ENCODE peak calls at places on chromosomes 4 and X, in four cellular contexts. One of them, this sample, is unnamed.

GRCh38 chr4:89469930-89470375 is 162.4 kb upstream of the GPRIN3 start:
- DNase-seq in K562: no peak
- DNase-seq in HepG2: no peak
- DNase-seq in H1: no peak
- DNase-seq in this sample: peak; percentile 98

GRCh38 chr4:186760576-186760975 is 36.9 kb upstream of the FAT1 start:
- DNase-seq in HepG2: no peak
- DNase-seq in H1: no peak
- DNase-seq in K562: no peak
- DNase-seq in this sample: peak; percentile 95

GRCh38 chrX:16786139-16786790 is at the start of gene TXLNG:
- DNase-seq in H1: peak; percentile 86
- DNase-seq in HepG2: peak; percentile 95
- DNase-seq in K562: peak; percentile 90
- DNase-seq in this sample: peak; percentile 100

GRCh38 chrX:38175140-38175539 is 45.5 kb downstream of the SRPX start:
- DNase-seq in HepG2: peak; percentile 27
- DNase-seq in K562: peak; percentile 37
- DNase-seq in H1: peak; percentile 45
- DNase-seq in this sample: peak; percentile 28

GRCh38 chr4:76694056-76694455 is 203.9 kb downstream of the SOWAHB start:
- DNase-seq in K562: no peak
- DNase-seq in H1: no peak
- DNase-seq in HepG2: no peak
- DNase-seq in this sample: no peak

GRCh38 chr4:159608434-159608833 is 505.6 kb downstream of the RAPGEF2 start:
- DNase-seq in H1: no peak
- DNase-seq in HepG2: no peak
- DNase-seq in K562: no peak
- DNase-seq in this sample: no peak

GRCh38 chrX:38803286-38803608 is 2.0 kb downstream of the MID1IP1 start:
- DNase-seq in K562: no peak
- DNase-seq in HepG2: no peak
- DNase-seq in H1: no peak
- DNase-seq in this sample: no peak

GRCh38 chr4:11631416-11631815 is 202.7 kb upstream of the HS3ST1 start:
- DNase-seq in HepG2: no peak
- DNase-seq in K562: no peak
- DNase-seq in H1: no peak
- DNase-seq in this sample: peak; percentile 63

GRCh38 chrX:16785247-16786138 is 773 bp upstream of the TXLNG start:
- DNase-seq in HepG2: no peak
- DNase-seq in H1: no peak
- DNase-seq in K562: no peak
- DNase-seq in this sample: no peak

GRCh38 chrX:39070009-39070408 is 268.8 kb downstream of the MID1IP1 start:
- DNase-seq in K562: no peak
- DNase-seq in HepG2: no peak
- DNase-seq in H1: peak; percentile 43
- DNase-seq in this sample: no peak

GRCh38 chr4:44157611-44158277 is 290.9 kb downstream of the KCTD8 start:
- DNase-seq in K562: no peak
- DNase-seq in H1: no peak
- DNase-seq in HepG2: peak; percentile 19
- DNase-seq in this sample: peak; percentile 60

GRCh38 chr4:15398001-15398400 is 29.8 kb upstream of the C1QTNF7 start:
- DNase-seq in K562: no peak
- DNase-seq in HepG2: no peak
- DNase-seq in H1: no peak
- DNase-seq in this sample: no peak

DNA sequence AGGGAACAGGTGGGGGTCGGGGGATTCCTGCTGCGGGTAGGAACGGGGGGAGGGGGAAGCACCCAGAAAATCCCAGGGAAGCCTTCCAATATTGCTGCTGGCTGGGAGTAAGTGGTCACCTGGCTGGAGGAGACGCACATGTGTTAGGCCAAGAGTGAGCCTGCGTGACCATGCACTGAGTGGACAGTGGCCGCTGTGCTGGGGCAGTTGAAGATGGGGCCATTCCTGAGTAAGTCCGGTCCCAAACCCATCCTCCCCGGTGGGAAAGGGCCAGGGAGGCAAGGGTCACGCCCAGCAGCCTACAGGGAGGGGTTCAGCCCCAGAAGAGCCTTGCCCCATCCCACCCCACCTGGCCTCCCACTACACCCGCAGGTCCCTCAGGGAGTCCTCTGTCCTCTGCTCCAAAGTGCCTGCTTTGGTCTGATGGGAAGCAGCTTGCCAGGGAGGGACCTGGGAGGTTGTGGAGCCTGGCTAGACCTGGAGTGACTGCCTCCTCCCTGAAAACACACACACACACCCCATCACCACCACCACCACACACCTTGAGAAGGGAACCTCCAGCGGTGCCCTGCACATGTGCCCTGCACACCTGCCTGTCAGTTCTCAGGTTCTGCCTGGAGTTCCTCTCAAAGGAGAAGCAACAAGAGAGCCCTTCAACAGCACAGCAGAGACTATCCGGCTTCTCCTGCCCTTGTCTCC is 6.1 kb downstream of the L1CAM start:
- DNase-seq in H1: no peak
- DNase-seq in HepG2: no peak
- DNase-seq in K562: no peak
- DNase-seq in this sample: no peak
- H3K4me1 ChIP-seq in H1: peaks cover 7% of the 10 kb centered on the region
- H3K4me1 ChIP-seq in HepG2: peaks cover 51% of the 10 kb centered on the region
- H3K4me1 ChIP-seq in K562: peaks cover 44% of the 10 kb centered on the region
- H3K4me1 ChIP-seq in this sample: no peaks in the 10 kb centered on the region

GRCh38 chrX:75154871-75155270 is 1.2 kb downstream of the ABCB7 start:
- DNase-seq in K562: no peak
- DNase-seq in H1: no peak
- DNase-seq in HepG2: no peak
- DNase-seq in this sample: no peak
- H3K9ac ChIP-seq in K562: no peak overlapping the region
- H3K9ac ChIP-seq in H1: no peak overlapping the region
- H3K9ac ChIP-seq in HepG2: no peak overlapping the region
- H3K9ac ChIP-seq in this sample: no peak overlapping the region

GRCh38 chr4:55398461-55398860 is 2.7 kb downstream of the TMEM165 start:
- DNase-seq in HepG2: no peak
- DNase-seq in K562: no peak
- DNase-seq in H1: no peak
- DNase-seq in this sample: peak; percentile 75
- TF ChIP-seq MAFK in HepG2: no peak
- TF ChIP-seq MAFK in K562: no peak
- TF ChIP-seq MAFK in H1: no peak
- TF ChIP-seq MAFK in this sample: no peak

DNA sequence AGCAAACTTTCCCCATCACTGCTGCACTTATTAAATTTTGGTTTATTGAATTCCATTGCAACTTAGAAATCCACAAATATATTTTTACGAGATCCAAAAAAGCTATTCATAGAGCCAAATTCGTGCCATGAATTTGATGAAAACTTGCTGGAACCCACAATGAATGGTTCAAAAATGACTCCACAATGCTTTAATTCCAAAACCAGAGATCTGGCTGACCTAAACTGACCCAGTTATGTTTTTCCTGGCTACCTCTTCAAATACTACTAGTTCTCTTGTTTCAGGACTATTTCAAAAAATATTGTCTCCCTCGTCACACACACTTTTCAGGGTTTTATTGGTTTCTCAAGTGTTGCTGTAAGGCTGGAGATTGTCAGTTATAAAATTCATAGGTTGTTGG is 474.8 kb downstream of the PDGFC start:
- DNase-seq in HepG2: no peak
- DNase-seq in K562: no peak
- DNase-seq in H1: no peak
- DNase-seq in this sample: peak; percentile 55
- H3K4me1 ChIP-seq in HepG2: no peaks in the 10 kb centered on the region
- H3K4me1 ChIP-seq in K562: no peaks in the 10 kb centered on the region
- H3K4me1 ChIP-seq in H1: no peaks in the 10 kb centered on the region
- H3K4me1 ChIP-seq in this sample: no peaks in the 10 kb centered on the region